ENCODE peak calls at places on chromosome 18, in six cellular contexts. X, I, T, Q, M and S are unnamed samples.

GRCh38 chr18:3998698-3999333 is 456.3 kb downstream of the DLGAP1 start:
- DNase-seq in Q (no peak), X (no peak), I (no peak), M (no peak), T (no peak), S (peak)

GRCh38 chr18:59624384-59624760 is 72.9 kb downstream of the CCBE1 start:
- DNase-seq in Q (no peak), T (no peak), M (no peak), X (no peak), I (no peak), S (no peak)

GRCh38 chr18:66271927-66272326 is 332.0 kb downstream of the CDH19 start:
- DNase-seq in T (no peak), Q (no peak), M (no peak), I (no peak), X (no peak), S (no peak)

GRCh38 chr18:69935319-69936190 is 12.1 kb downstream of the CD226 start:
- DNase-seq in X (peak), I (peak), M (no peak), T (no peak), Q (no peak), S (no peak)

GRCh38 chr18:55321268-55322175 is 266.5 kb downstream of the TCF4 start:
- DNase-seq in Q (peak), M (peak), X (peak), I (peak), T (peak), S (peak)

GRCh38 chr18:63681449-63682381 is 20.0 kb upstream of the SERPINB3 start:
- DNase-seq in Q (no peak), T (no peak), I (no peak), X (no peak), M (no peak), S (no peak)

GRCh38 chr18:2082676-2083075 is 488.6 kb downstream of the METTL4 start:
- DNase-seq in X (no peak), M (no peak), Q (no peak), I (no peak), T (no peak), S (no peak)

GRCh38 chr18:73614812-73615211 is 532.8 kb downstream of the FBXO15 start:
- DNase-seq in X (no peak), Q (no peak), T (no peak), I (no peak), M (no peak), S (peak)

GRCh38 chr18:49621301-49621700 is 59.4 kb downstream of the LIPG start:
- DNase-seq in T (no peak), I (no peak), Q (no peak), M (no peak), X (no peak), S (no peak)

GRCh38 chr18:61336766-61337165 is 3.5 kb downstream of the CDH20 start:
- DNase-seq in Q (no peak), T (no peak), M (no peak), I (no peak), X (no peak), S (no peak)

GRCh38 chr18:54444309-54444914 is 86.7 kb downstream of the C18orf54 start:
- DNase-seq in M (no peak), I (no peak), X (peak), Q (no peak), T (no peak), S (peak)

GRCh38 chr18:29652797-29653196 is 1389.7 kb downstream of the DSC3 start:
- DNase-seq in M (no peak), I (no peak), Q (no peak), T (no peak), X (no peak), S (no peak)

GRCh38 chr18:44187090-44187489 is 493.6 kb upstream of the SETBP1 start:
- DNase-seq in M (no peak), I (no peak), Q (no peak), X (no peak), T (no peak), S (no peak)

GRCh38 chr18:57942493-57942892 is 101.5 kb upstream of the NEDD4L start:
- DNase-seq in M (no peak), Q (no peak), X (no peak), I (no peak), T (no peak), S (no peak)